ENCODE peak calls at places on chromosomes 12 and 14, in four cellular contexts. M, B, W and P are unnamed samples.

GRCh38 chr12:99146730-99147129 is 500.8 kb upstream of the GARIN6 start:
- DNase-seq in M (no peak), B (no peak), W (no peak), P (no peak)

GRCh38 chr12:30508205-30508967 is 187.3 kb downstream of the IPO8 start:
- DNase-seq in M (no peak), B (no peak), W (no peak), P (no peak)

GRCh38 chr12:998020-998874 is 7.2 kb downstream of the ERC1 start:
- DNase-seq in M (no peak), B (no peak), W (no peak), P (no peak)

GRCh38 chr14:86221000-86221399 is 691.1 kb downstream of the FLRT2 start:
- DNase-seq in M (no peak), B (peak), W (no peak), P (no peak)

GRCh38 chr12:26124491-26125450 is at the start of gene BHLHE41:
- DNase-seq in M (peak), B (peak), W (peak), P (peak)

GRCh38 chr12:58888131-58888783 is 32.0 kb downstream of the LRIG3 start:
- DNase-seq in M (peak), B (peak), W (peak), P (no peak)

GRCh38 chr12:79023784-79024183 is 159.2 kb downstream of the SYT1 start:
- DNase-seq in M (no peak), B (no peak), W (peak), P (no peak)

GRCh38 chr14:24189460-24189859 is 844 bp upstream of the IPO4 start:
- DNase-seq in M (no peak), B (no peak), W (no peak), P (no peak)

GRCh38 chr14:81164167-81164774 is 56.5 kb downstream of the GTF2A1 start:
- DNase-seq in M (peak), B (peak), W (peak), P (peak)

GRCh38 chr12:20443792-20444191 is 75.5 kb downstream of the PDE3A start:
- DNase-seq in M (no peak), B (no peak), W (no peak), P (no peak)

GRCh38 chr12:66092559-66093269 is 37.8 kb downstream of the LLPH start:
- DNase-seq in M (no peak), B (peak), W (no peak), P (no peak)

GRCh38 chr12:109736552-109737108 is 23.0 kb downstream of the FAM222A start:
- DNase-seq in M (no peak), B (no peak), W (peak), P (peak)

GRCh38 chr12:125017801-125018200 is 24.4 kb downstream of the BRI3BP start:
- DNase-seq in M (no peak), B (no peak), W (no peak), P (no peak)